ENCODE peak calls at places on chromosomes 2 and 18, in six cellular contexts. C is PC-3, W is lung, O is Peyer's patch, Y is small intestine, Z is mesenchymal stem cell. H is an unnamed sample. For H3K36me3 and H3K4me1, the result is how much of the 10 kb centered on the place peaks cover.

GRCh38 chr18:23658296-23658695 is 4.4 kb downstream of the ANKRD29 start:
- DNase-seq in Z (peak), C (peak), W (no peak), Y (no peak), O (no peak), H (no peak)

GRCh38 chr2:152134488-152135280 is 35.8 kb upstream of the CACNB4 start:
- DNase-seq in W (no peak), O (no peak), Y (peak), Z (peak), C (no peak), H (no peak)

GRCh38 chr2:172270278-172271079 is 156.9 kb upstream of the ITGA6 start:
- DNase-seq in Y (no peak), C (no peak), W (no peak), Z (peak), O (peak), H (peak)

GRCh38 chr2:192267484-192267883 is 72.8 kb upstream of the TMEFF2 start:
- DNase-seq in C (peak), O (no peak), W (no peak), Z (peak), Y (no peak), H (no peak)

GRCh38 chr2:186273953-186274352 is 212.1 kb upstream of the ZC3H15 start:
- DNase-seq in Z (no peak), O (no peak), C (no peak), Y (no peak), W (no peak), H (no peak)

GRCh38 chr2:222884114-222884764 is 23.4 kb downstream of the ACSL3 start:
- DNase-seq in W (no peak), Z (peak), C (peak), O (no peak), Y (no peak), H (no peak)

GRCh38 chr2:75241696-75242095 is 42.4 kb upstream of the TACR1 start:
- DNase-seq in W (no peak), O (no peak), C (peak), Y (no peak), Z (no peak), H (no peak)

GRCh38 chr2:196987654-196988364 is 61.3 kb upstream of the PGAP1 start:
- DNase-seq in C (peak), Z (peak), O (peak), Y (peak), W (no peak), H (no peak)

GRCh38 chr2:44804406-44805235 is 136.9 kb upstream of the SIX3 start:
- DNase-seq in W (no peak), C (no peak), Z (no peak), Y (no peak), O (no peak), H (no peak)

GRCh38 chr18:24616638-24617037 is 156.2 kb downstream of the HRH4 start:
- DNase-seq in Y (no peak), O (no peak), W (no peak), C (no peak), Z (no peak), H (no peak)

GRCh38 chr2:8303322-8303832 is 378.5 kb upstream of the ID2 start:
- DNase-seq in Z (peak), O (peak), Y (peak), W (peak), C (no peak), H (peak)

GRCh38 chr2:188322569-188323531 is 31.2 kb downstream of the GULP1 start:
- DNase-seq in C (peak), W (no peak), Y (peak), Z (peak), O (no peak), H (no peak)

GRCh38 chr2:60837123-60837522 is 44.3 kb upstream of the REL start:
- DNase-seq in W (no peak), Z (no peak), O (no peak), Y (no peak), C (no peak), H (no peak)

GRCh38 chr2:100073110-100073509 is 69.3 kb downstream of the AFF3 start:
- DNase-seq in W (no peak), C (no peak), Y (no peak), O (no peak), Z (no peak), H (no peak)

GRCh38 chr2:196742685-196743084 is 56.8 kb downstream of the GTF3C3 start:
- DNase-seq in Y (no peak), O (no peak), Z (no peak), W (no peak), C (no peak), H (no peak)

GRCh38 chr2:209988010-209988409 is 14.4 kb upstream of the RPE start:
- DNase-seq in C (no peak), Y (no peak), O (no peak), W (no peak), Z (no peak), H (no peak)

GRCh38 chr18:63290456-63291200 is 28.9 kb downstream of the BCL2 start:
- DNase-seq in Z (no peak), W (no peak), C (no peak), Y (no peak), O (no peak), H (no peak)

GRCh38 chr2:237390235-237390634 is 23.7 kb downstream of the COL6A3 start:
- DNase-seq in W (no peak), C (no peak), Z (no peak), O (no peak), Y (no peak), H (no peak)

GRCh38 chr2:33158482-33159003 is 211.8 kb downstream of the LTBP1 start:
- DNase-seq in Y (no peak), O (no peak), C (peak), Z (peak), W (no peak), H (no peak)

GRCh38 chr18:48446582-48447225 is 37.5 kb upstream of the ZBTB7C start:
- DNase-seq in Y (peak), Z (peak), W (peak), O (peak), C (peak), H (peak)

GRCh38 chr2:242056026-242056425 is 186.5 kb downstream of the RTP5 start:
- DNase-seq in Z (no peak), O (no peak), Y (no peak), C (no peak), W (no peak), H (no peak)

GRCh38 chr2:75047907-75048625 is 89.6 kb downstream of the POLE4 start:
- DNase-seq in Z (peak), C (peak), W (no peak), Y (no peak), O (no peak), H (no peak)

GRCh38 chr2:152115952-152116351 is 17.1 kb upstream of the CACNB4 start:
- DNase-seq in C (peak), O (no peak), Y (no peak), W (no peak), Z (no peak), H (no peak)

GRCh38 chr2:71891719-71892118 is 255.9 kb downstream of the CYP26B1 start:
- DNase-seq in Z (no peak), O (no peak), C (no peak), Y (no peak), W (no peak), H (no peak)

DNA sequence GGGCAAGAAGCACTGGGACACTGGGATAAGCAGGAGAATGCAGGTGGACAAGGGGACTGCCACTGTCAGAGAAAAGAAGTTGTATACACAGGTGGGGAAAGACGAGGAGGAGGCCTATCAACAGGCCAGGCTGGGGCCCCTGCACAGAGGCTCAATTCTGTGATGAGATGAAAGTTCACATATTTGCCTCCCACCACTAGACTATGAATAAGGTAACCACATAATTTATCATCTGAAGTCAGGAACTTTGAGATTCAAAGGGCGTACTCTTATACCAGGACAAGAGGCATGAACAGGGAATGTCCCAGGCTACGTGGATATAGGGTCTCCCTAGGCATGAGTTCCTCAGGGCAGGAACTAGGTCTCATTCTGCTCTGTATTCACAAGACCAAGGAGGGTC is 34.2 kb downstream of the RNU4ATAC start:
- DNase-seq in C (no peak), O (no peak), W (no peak), Y (no peak), Z (no peak), H (no peak)
- H3K27ac ChIP-seq in C (no peak), O (no peak), W (no peak), Y (no peak), Z (no peak), H (no peak)

DNA sequence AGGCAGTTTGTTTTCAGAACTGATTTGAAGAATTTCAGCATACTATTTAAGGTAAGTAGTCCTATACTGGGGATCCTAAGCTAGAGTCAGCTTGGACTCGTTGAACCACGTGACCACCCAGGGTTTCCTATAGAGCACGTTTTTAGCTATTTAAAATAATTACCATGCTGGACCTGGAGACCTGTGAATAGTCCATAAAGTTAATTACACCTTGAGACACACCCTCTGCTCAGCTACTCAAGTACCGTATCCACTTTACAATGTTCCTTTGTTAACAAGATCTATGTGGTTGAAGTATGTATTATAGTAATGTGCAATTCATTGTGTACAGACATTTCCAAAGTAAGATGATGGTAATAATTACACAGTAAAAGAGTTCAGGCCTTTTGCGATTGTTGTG is 67.6 kb downstream of the CRIM1 start:
- DNase-seq in Z (no peak), O (no peak), W (no peak), C (no peak), Y (peak), H (peak)
- H3K36me3 ChIP-seq in Z (under half), O (under half), W (under half), C (under half), Y (under half), H (under half)

GRCh38 chr2:127638361-127639110 is 7.4 kb upstream of the GPR17 start:
- DNase-seq in Z (peak), C (peak), Y (no peak), W (peak), O (no peak), H (no peak)

GRCh38 chr2:127641133-127641532 is 4.8 kb upstream of the GPR17 start:
- DNase-seq in W (no peak), O (no peak), C (no peak), Y (no peak), Z (no peak), H (no peak)

GRCh38 chr2:127639111-127639474 is 6.9 kb upstream of the GPR17 start:
- DNase-seq in Z (no peak), W (no peak), Y (no peak), C (no peak), O (no peak), H (no peak)

GRCh38 chr2:127641846-127642510 is 4.0 kb upstream of the GPR17 start:
- DNase-seq in C (no peak), Y (no peak), Z (no peak), W (no peak), O (no peak), H (no peak)

GRCh38 chr2:127640082-127641072 is 5.6 kb upstream of the GPR17 start:
- DNase-seq in W (no peak), C (no peak), O (peak), Z (no peak), Y (peak), H (no peak)
- H3K4me1 ChIP-seq in W (under half), C (under half), O (under half), Z (under half), Y (under half), H (under half)

DNA sequence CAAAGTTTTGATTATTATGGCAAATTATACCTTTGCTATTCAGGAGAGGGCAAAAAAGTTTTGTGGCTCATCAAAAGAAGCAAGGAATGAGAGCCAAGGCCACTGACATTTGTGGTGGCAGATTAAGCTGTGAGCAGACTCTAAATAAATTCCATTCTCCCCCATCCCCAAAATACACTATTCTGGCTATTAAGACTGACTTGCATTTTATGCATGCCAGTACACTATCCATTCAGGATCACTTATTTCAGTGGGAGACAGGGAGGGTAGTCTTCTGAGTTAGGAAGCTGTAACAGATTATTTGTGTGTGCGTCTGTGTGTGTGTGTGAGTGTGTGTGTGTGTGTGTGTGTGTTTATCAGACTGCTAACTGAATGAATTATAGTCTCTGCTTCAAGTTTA is 174.0 kb downstream of the ERBB4 start:
- DNase-seq in Y (no peak), Z (no peak), C (no peak), O (no peak), W (no peak), H (no peak)
- H3K27ac ChIP-seq in Y (no peak), Z (no peak), C (no peak), O (no peak), W (no peak), H (no peak)

GRCh38 chr18:3458378-3458777 is 8.4 kb downstream of the TGIF1 start:
- DNase-seq in Z (peak), C (peak), Y (peak), O (peak), W (no peak), H (no peak)
- H3K36me3 ChIP-seq in Z (half or more), C (under half), Y (under half), O (under half), W (under half), H (under half)

DNA sequence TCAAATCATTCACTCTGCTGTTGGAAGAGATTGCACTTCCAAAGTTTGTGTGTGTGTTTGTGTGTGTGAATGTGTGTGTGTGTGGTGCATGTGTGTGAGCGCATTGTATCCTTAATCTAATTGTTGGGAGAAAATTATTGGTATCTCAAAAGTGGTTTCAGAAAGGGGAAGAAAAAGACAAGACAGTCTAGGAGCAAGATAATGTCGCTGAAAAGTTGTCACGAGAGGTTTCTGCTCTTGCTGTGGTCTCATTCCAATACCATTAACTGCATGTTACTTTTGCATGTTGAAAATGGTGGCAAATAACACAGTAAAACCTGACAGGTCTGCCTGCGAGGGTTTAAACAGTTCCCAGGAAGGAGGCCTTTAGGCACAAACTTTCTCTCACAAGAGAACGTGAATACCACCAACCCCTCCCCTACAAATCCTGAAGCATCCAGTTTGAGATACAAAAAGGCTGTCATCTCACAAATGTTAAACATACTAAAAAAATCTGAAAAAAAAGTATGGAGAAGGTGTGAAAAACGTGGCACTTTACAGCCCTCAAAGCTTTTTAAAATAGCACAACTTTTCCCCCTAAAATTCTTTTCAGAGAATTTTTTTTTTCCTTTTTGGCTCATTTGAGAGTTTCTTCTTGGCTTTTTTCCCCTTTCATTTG is 10.2 kb downstream of the ZEB2 start:
- DNase-seq in C (no peak), W (no peak), Z (peak), Y (no peak), O (no peak), H (no peak)
- H3K4me1 ChIP-seq in C (under half), W (under half), Z (under half), Y (under half), O (under half), H (under half)

GRCh38 chr2:85326406-85326945 is 1.3 kb downstream of the TGOLN2 start:
- DNase-seq in C (peak), Z (peak), W (no peak), O (peak), Y (peak), H (peak)
- H3K27ac ChIP-seq in C (no peak), Z (no peak), W (peak), O (peak), Y (peak), H (peak)

GRCh38 chr2:227661019-227661726 is 5.4 kb upstream of the SCYGR5 start:
- DNase-seq in C (no peak), W (no peak), O (no peak), Y (no peak), Z (no peak), H (no peak)
- H3K36me3 ChIP-seq in C (under half), W (under half), O (under half), Y (under half), Z (under half), H (under half)

GRCh38 chr2:55119711-55120487 is 69.6 kb upstream of the RTN4 start:
- DNase-seq in O (no peak), W (no peak), Y (no peak), C (no peak), Z (peak), H (no peak)
- H3K4me1 ChIP-seq in O (under half), W (under half), Y (under half), C (under half), Z (under half), H (under half)

DNA sequence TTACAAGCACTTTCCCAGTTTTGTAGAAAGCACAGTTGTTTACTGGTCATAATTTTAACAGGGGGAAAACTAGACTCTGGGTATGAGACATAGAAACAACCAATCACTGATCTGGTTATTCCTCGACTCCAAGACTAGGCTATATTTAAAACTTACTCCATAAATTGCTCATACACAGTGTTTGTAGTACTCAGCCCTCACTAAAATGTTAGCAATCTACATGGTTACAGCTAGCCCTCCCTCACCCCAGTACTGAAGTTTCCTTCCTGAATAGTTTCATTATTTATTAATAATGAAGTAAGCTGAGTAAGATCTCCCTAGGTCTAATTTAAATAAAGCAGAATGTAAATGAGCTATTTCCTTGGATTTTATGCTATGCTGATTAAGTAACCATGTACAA is 275.1 kb downstream of the CDH20 start:
- DNase-seq in Z (peak), C (no peak), Y (no peak), W (no peak), O (no peak), H (no peak)
- H3K27ac ChIP-seq in Z (no peak), C (no peak), Y (no peak), W (no peak), O (no peak), H (no peak)